ENCODE peak calls at places on chromosome 19, in four cellular contexts. B is adrenal gland, J is astrocyte of the spinal cord, U is retinal pigment epithelial cell. G is an unnamed sample.

GRCh38 chr19:46745030-46745429 is 827 bp upstream of the FKRP start:
- DNase-seq in U (no peak), J (no peak), B (no peak), G (no peak)

GRCh38 chr19:38736413-38737280 is 7.6 kb downstream of the CAPN12 start:
- DNase-seq in J (peak; percentile 30), B (peak; percentile 74), U (no peak), G (peak; percentile 24)

GRCh38 chr19:677201-677600 is 1.0 kb downstream of the FSTL3 start:
- DNase-seq in U (peak; percentile 85), B (peak; percentile 94), J (peak; percentile 85), G (peak; percentile 70)

GRCh38 chr19:15358918-15359317 is 20.7 kb downstream of the AKAP8 start:
- DNase-seq in B (no peak), U (no peak), J (no peak), G (no peak)

GRCh38 chr19:2550431-2551171 is 74.7 kb downstream of the GADD45B start:
- DNase-seq in B (no peak), U (no peak), J (no peak), G (no peak)

GRCh38 chr19:18202759-18203407 is 959 bp downstream of the RAB3A start:
- DNase-seq in B (peak; percentile 58), U (no peak), J (no peak), G (no peak)

GRCh38 chr19:41570179-41570578 is 5.8 kb upstream of the CEACAM21 start:
- DNase-seq in J (no peak), B (no peak), U (no peak), G (no peak)

GRCh38 chr19:30520735-30521479 is 148.7 kb downstream of the ZNF536 start:
- DNase-seq in J (no peak), U (no peak), B (no peak), G (no peak)

GRCh38 chr19:46372901-46373572 is 26.1 kb downstream of the PPP5C start:
- DNase-seq in U (no peak), B (no peak), J (peak; percentile 29), G (no peak)

GRCh38 chr19:43639507-43640423 is at the start of gene CADM4:
- DNase-seq in U (no peak), B (peak; percentile 46), J (no peak), G (no peak)

GRCh38 chr19:572891-573825 is 762 bp downstream of the BSG start:
- DNase-seq in J (peak; percentile 60), B (peak; percentile 64), U (peak; percentile 75), G (no peak)

GRCh38 chr19:2683430-2683995 is 19.0 kb downstream of the GNG7 start:
- DNase-seq in J (no peak), B (no peak), U (no peak), G (no peak)

GRCh38 chr19:19997656-19998268 is 41.5 kb downstream of the ZNF682 start:
- DNase-seq in U (no peak), J (no peak), B (no peak), G (no peak)

GRCh38 chr19:44050740-44051653 is 839 bp upstream of the ZNF223 start:
- DNase-seq in U (no peak), B (peak; percentile 8), J (no peak), G (no peak)

GRCh38 chr19:46390121-46390858 is 23.1 kb downstream of the CCDC8 start:
- DNase-seq in B (no peak), U (no peak), J (no peak), G (no peak)

GRCh38 chr19:5152767-5153532 is 184.0 kb downstream of the KDM4B start:
- DNase-seq in U (no peak), J (no peak), B (no peak), G (no peak)

GRCh38 chr19:6811906-6812305 is 39.4 kb downstream of the VAV1 start:
- DNase-seq in B (no peak), J (peak; percentile 16), U (no peak), G (peak; percentile 11)

GRCh38 chr19:29383696-29384095 is 142.1 kb upstream of the VSTM2B start:
- DNase-seq in U (no peak), J (no peak), B (no peak), G (no peak)

GRCh38 chr19:30739394-30739793 is 367.2 kb downstream of the ZNF536 start:
- DNase-seq in B (no peak), U (no peak), J (no peak), G (no peak)

GRCh38 chr19:55115446-55116065 is 1.9 kb downstream of the PPP1R12C start:
- DNase-seq in B (no peak), J (no peak), U (no peak), G (no peak)

GRCh38 chr19:6067975-6068374 is 42.3 kb downstream of the RFX2 start:
- DNase-seq in U (no peak), B (no peak), J (no peak), G (no peak)

GRCh38 chr19:9936151-9937000 is at the start of gene OLFM2:
- DNase-seq in B (peak; percentile 66), U (no peak), J (no peak), G (no peak)

GRCh38 chr19:5951338-5951861 is 26.5 kb downstream of the RANBP3 start:
- DNase-seq in B (no peak), U (no peak), J (no peak), G (no peak)

GRCh38 chr19:19655051-19655594 is 8.4 kb downstream of the ATP13A1 start:
- DNase-seq in U (no peak), J (no peak), B (no peak), G (no peak)

GRCh38 chr19:45087531-45087930 is 5.4 kb upstream of the PPP1R37 start:
- DNase-seq in B (no peak), J (no peak), U (no peak), G (no peak)

GRCh38 chr19:13841339-13842293 is 35.3 kb upstream of the NANOS3 start:
- DNase-seq in B (no peak), J (peak; percentile 48), U (no peak), G (no peak)

GRCh38 chr19:2602391-2603181 is 99.9 kb downstream of the GNG7 start:
- DNase-seq in J (peak; percentile 97), B (peak; percentile 64), U (no peak), G (peak; percentile 81)

GRCh38 chr19:38831142-38831605 is 420 bp downstream of the ECH1 start:
- DNase-seq in J (peak; percentile 91), B (peak; percentile 79), U (no peak), G (peak; percentile 74)

GRCh38 chr19:55172741-55173140 is 6.3 kb upstream of the DNAAF3 start:
- DNase-seq in U (no peak), J (peak; percentile 29), B (no peak), G (no peak)

GRCh38 chr19:47267350-47267759 is 7.3 kb upstream of the INAFM1 start:
- DNase-seq in B (no peak), U (no peak), J (no peak), G (no peak)

GRCh38 chr19:49154279-49154678 is 917 bp downstream of the HRC start:
- DNase-seq in B (no peak), U (no peak), J (no peak), G (no peak)

GRCh38 chr19:49151339-49152217 is 3.6 kb downstream of the HRC start:
- DNase-seq in B (peak; percentile 87), U (no peak), J (no peak), G (no peak)

GRCh38 chr19:49152218-49152550 is 3.0 kb downstream of the HRC start:
- DNase-seq in U (no peak), B (no peak), J (no peak), G (no peak)

GRCh38 chr19:49155005-49155826 is at the start of gene HRC:
- DNase-seq in B (no peak), U (no peak), J (no peak), G (no peak)

GRCh38 chr19:49153167-49153809 is 1.9 kb downstream of the HRC start:
- DNase-seq in U (no peak), J (no peak), B (no peak), G (no peak)
- H3K4me3 ChIP-seq in U (no peak overlapping the region), J (no peak overlapping the region), B (no peak overlapping the region), G (no peak overlapping the region)

GRCh38 chr19:33302974-33303790 is 848 bp upstream of the CEBPA start:
- DNase-seq in B (peak; percentile 51), J (peak; percentile 34), U (no peak), G (no peak)
- H3K4me3 ChIP-seq in B (peak overlapping the region; percentile 45), J (peak overlapping the region; percentile 45), U (peak overlapping the region; percentile 52), G (peak overlapping the region; percentile 67)

GRCh38 chr19:11420894-11421606 is 1.9 kb upstream of the RGL3 start:
- DNase-seq in J (no peak), U (no peak), B (peak; percentile 53), G (no peak)
- H3K4me3 ChIP-seq in J (no peak overlapping the region), U (peak overlapping the region; percentile 19), B (peak overlapping the region; percentile 43), G (peak overlapping the region; percentile 27)

DNA sequence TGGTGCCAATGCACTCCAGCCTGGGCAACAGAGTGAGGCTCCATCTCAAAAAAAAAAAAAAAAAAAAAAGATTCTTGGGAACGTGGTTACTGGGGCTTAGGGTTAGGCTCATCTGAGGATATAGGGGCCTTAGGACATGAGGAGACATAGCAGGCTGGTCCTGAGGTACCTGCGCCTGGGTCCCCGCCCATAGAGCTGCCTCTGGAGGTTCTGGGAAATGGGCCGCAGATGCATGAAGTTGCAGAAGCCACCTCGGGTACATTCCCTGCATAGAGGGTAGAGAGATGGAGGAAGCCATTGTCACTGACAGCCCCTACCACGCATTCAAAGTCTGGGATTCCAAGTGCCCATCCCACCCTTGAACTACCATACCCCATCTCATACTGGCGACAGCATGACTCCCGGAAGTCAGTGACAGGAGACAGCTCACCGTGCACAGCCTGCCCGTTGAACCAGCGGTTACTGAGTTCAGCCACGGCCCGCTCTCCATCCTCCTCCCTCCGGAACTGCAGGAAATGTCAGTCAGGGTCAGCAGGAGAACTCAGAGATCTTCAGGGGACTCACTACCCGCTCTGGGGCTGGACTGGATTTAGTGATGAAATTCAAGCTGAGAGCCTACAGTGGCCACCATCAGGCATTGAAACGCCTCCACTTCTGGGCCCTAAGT is 1.4 kb downstream of the U2AF1L4 start:
- DNase-seq in J (no peak), U (no peak), B (no peak), G (no peak)
- H3K4me3 ChIP-seq in J (no peak overlapping the region), U (no peak overlapping the region), B (no peak overlapping the region), G (no peak overlapping the region)

DNA sequence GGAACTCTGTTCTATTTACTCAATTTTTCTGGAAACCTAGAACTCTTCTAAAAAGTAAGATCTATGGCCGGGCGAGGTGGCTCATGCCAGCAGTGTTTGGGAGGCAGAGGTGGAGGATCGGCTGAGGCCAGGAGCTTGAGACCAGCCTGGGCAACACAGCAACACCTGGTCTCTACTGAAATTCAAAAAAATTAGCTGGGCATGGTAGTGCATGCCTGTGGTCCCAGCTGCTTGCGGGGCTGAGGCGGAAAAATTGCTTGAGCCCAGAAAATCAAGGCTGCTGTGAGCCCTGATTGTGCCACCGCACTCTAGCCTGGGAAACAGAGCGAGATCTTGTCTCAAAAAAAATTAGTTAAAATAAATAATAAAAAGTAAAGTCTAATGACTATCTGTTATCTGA is 28.6 kb downstream of the F2RL3 start:
- DNase-seq in U (no peak), B (no peak), J (no peak), G (no peak)
- H3K4me3 ChIP-seq in U (no peak overlapping the region), B (no peak overlapping the region), J (no peak overlapping the region), G (no peak overlapping the region)

GRCh38 chr19:3932931-3933810 is at the start of gene NMRK2:
- DNase-seq in J (no peak), U (no peak), B (peak; percentile 47), G (no peak)
- H3K4me3 ChIP-seq in J (no peak within 1 kb of the TSS), U (peak within 1 kb of the TSS; percentile 17), B (no peak within 1 kb of the TSS), G (no peak within 1 kb of the TSS)

DNA sequence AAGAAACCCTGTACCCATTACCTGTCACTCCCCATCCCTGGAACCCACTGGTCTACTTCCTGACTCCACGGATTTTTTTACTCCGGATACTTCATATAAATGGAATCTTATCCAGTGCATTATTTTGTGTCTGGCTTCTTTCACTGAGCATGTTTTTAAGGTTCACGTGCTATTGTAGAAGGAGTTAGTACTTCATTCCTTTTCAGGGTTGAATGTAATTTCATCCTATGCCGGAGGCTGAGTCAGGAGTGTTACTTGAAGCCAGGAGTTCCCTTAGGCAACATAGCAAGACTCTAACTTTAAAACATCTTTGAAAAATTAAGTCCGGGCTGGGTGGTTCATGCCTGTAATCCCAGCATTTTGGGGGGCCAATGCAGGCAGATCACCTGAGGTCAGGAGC is 17.9 kb upstream of the ELAVL1 start:
- DNase-seq in J (no peak), U (no peak), B (no peak), G (no peak)
- H3K4me3 ChIP-seq in J (no peak overlapping the region), U (no peak overlapping the region), B (no peak overlapping the region), G (no peak overlapping the region)

G was measured in skeletal muscle cell.